ENCODE peak calls at places on chromosomes 4 and X, in five cellular contexts. One of them, this sample, is unnamed.
A peak's percentile ranks its signal among the peaks of the same experiment; 100 is the strongest.

GRCh38 chr4:2046031-2046961 is 12.8 kb upstream of the NAT8L start:
- DNase-seq in Peyer's patch: no peak
- DNase-seq in ovary: no peak
- DNase-seq in GM23248: no peak
- DNase-seq in psoas muscle: no peak
- DNase-seq in this sample: no peak

GRCh38 chrX:119041175-119041574 is 31.6 kb upstream of the CT47C1 start:
- DNase-seq in Peyer's patch: peak; percentile 51
- DNase-seq in psoas muscle: peak; percentile 49
- DNase-seq in GM23248: peak; percentile 83
- DNase-seq in ovary: peak; percentile 72
- DNase-seq in this sample: no peak

GRCh38 chrX:115367455-115367854 is 77.9 kb downstream of the LUZP4 start:
- DNase-seq in GM23248: peak; percentile 81
- DNase-seq in Peyer's patch: no peak
- DNase-seq in ovary: no peak
- DNase-seq in psoas muscle: no peak
- DNase-seq in this sample: no peak

GRCh38 chr4:152304220-152304619 is 231.7 kb downstream of the FBXW7 start:
- DNase-seq in ovary: no peak
- DNase-seq in psoas muscle: no peak
- DNase-seq in GM23248: peak; percentile 57
- DNase-seq in Peyer's patch: no peak
- DNase-seq in this sample: no peak

GRCh38 chr4:70583952-70584834 is 7.9 kb upstream of the AMBN start:
- DNase-seq in psoas muscle: no peak
- DNase-seq in GM23248: no peak
- DNase-seq in Peyer's patch: no peak
- DNase-seq in ovary: no peak
- DNase-seq in this sample: no peak

GRCh38 chr4:102599455-102599854 is 98.3 kb downstream of the NFKB1 start:
- DNase-seq in ovary: no peak
- DNase-seq in GM23248: no peak
- DNase-seq in psoas muscle: no peak
- DNase-seq in Peyer's patch: no peak
- DNase-seq in this sample: no peak

GRCh38 chrX:4978613-4979012 is 1250.1 kb downstream of the NLGN4X start:
- DNase-seq in psoas muscle: no peak
- DNase-seq in GM23248: no peak
- DNase-seq in Peyer's patch: no peak
- DNase-seq in ovary: no peak
- DNase-seq in this sample: no peak

GRCh38 chr4:5752803-5753184 is 41.8 kb downstream of the EVC start:
- DNase-seq in ovary: no peak
- DNase-seq in psoas muscle: no peak
- DNase-seq in Peyer's patch: no peak
- DNase-seq in GM23248: no peak
- DNase-seq in this sample: no peak

GRCh38 chrX:120660638-120661037 is 30.8 kb upstream of the C1GALT1C1 start:
- DNase-seq in Peyer's patch: no peak
- DNase-seq in ovary: no peak
- DNase-seq in psoas muscle: no peak
- DNase-seq in GM23248: peak; percentile 70
- DNase-seq in this sample: no peak

GRCh38 chr4:80484707-80485106 is 149.2 kb downstream of the CFAP299 start:
- DNase-seq in GM23248: peak; percentile 22
- DNase-seq in ovary: no peak
- DNase-seq in Peyer's patch: no peak
- DNase-seq in psoas muscle: no peak
- DNase-seq in this sample: no peak
- H3K36me3 ChIP-seq in GM23248: no peaks in the 10 kb centered on the region
- H3K36me3 ChIP-seq in ovary: no peaks in the 10 kb centered on the region
- H3K36me3 ChIP-seq in Peyer's patch: no peaks in the 10 kb centered on the region
- H3K36me3 ChIP-seq in psoas muscle: no peaks in the 10 kb centered on the region
- H3K36me3 ChIP-seq in this sample: no peaks in the 10 kb centered on the region

DNA sequence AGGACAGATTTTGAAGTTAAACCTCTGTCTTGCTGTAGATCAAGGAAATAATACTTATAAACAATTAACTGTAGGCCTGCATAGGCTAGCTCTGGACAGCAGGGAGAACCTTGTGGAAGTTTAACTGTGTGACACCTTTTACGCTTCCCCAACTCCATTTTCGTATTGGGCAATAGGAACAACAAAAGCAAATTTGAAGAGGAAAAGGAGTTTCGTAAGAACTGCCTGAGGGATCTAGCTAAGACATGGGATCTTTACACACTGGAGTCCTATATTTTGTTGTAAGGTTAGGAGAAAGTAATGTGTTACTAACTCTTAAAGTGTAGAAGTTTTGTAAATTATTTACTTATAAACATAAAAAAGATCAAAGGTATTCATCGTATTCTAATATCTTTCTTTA is 324.9 kb upstream of the CASK start:
- DNase-seq in psoas muscle: no peak
- DNase-seq in Peyer's patch: no peak
- DNase-seq in GM23248: no peak
- DNase-seq in ovary: no peak
- DNase-seq in this sample: no peak
- H3K27ac ChIP-seq in psoas muscle: no peak overlapping the region
- H3K27ac ChIP-seq in Peyer's patch: no peak overlapping the region
- H3K27ac ChIP-seq in GM23248: no peak overlapping the region
- H3K27ac ChIP-seq in ovary: no peak overlapping the region
- H3K27ac ChIP-seq in this sample: no peak overlapping the region

GRCh38 chr4:104826171-104826570 is 320.5 kb upstream of the TET2 start:
- DNase-seq in ovary: no peak
- DNase-seq in Peyer's patch: no peak
- DNase-seq in GM23248: no peak
- DNase-seq in psoas muscle: no peak
- DNase-seq in this sample: no peak
- H3K4me3 ChIP-seq in ovary: no peak overlapping the region
- H3K4me3 ChIP-seq in Peyer's patch: no peak overlapping the region
- H3K4me3 ChIP-seq in GM23248: no peak overlapping the region
- H3K4me3 ChIP-seq in psoas muscle: no peak overlapping the region
- H3K4me3 ChIP-seq in this sample: no peak overlapping the region

DNA sequence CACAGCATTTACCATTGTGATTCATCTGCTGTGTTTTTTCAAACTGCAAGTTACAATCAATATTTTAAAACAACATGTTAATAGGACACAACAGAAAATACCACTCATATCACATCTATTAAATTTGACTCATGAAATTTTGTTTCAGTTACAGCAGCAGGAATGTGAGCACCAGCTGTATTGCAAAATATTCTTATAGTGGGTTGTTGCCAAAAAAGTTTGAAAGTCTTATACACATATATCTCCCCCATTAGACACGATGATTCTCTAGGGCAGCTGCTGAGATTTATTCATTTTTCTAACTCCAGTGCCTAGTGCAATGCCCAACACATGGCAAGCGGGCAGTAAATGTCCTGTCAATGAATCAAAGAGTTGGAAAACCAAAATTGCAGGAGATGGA is 26.6 kb upstream of the NKX3-2 start:
- DNase-seq in Peyer's patch: no peak
- DNase-seq in psoas muscle: no peak
- DNase-seq in GM23248: no peak
- DNase-seq in ovary: no peak
- DNase-seq in this sample: no peak
- H3K36me3 ChIP-seq in Peyer's patch: no peaks in the 10 kb centered on the region
- H3K36me3 ChIP-seq in psoas muscle: peaks cover 94% of the 10 kb centered on the region
- H3K36me3 ChIP-seq in GM23248: peaks cover 35% of the 10 kb centered on the region
- H3K36me3 ChIP-seq in ovary: no peaks in the 10 kb centered on the region
- H3K36me3 ChIP-seq in this sample: peaks cover 31% of the 10 kb centered on the region

DNA sequence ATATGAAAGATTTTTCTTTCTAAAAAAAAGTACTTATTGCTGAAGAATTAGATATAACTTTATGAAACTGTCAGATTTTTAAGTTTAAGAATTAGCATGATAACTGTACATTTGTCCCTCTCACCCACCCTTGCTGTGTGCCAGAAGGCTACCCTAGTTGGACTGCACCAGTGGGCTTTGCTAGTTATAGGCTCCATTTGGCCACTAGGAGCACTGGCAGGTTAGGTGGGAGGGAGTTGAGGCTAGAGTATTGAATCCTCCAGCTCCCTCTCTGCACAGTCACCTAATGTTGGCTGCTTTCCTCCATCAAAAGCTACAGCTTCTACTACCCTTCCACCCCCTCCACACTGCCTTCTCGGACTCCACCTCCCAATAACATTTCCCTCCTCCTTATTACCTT is 84.2 kb downstream of the TASL start:
- DNase-seq in Peyer's patch: no peak
- DNase-seq in ovary: no peak
- DNase-seq in psoas muscle: no peak
- DNase-seq in GM23248: no peak
- DNase-seq in this sample: no peak
- H3K27ac ChIP-seq in Peyer's patch: no peak overlapping the region
- H3K27ac ChIP-seq in ovary: no peak overlapping the region
- H3K27ac ChIP-seq in psoas muscle: no peak overlapping the region
- H3K27ac ChIP-seq in GM23248: no peak overlapping the region
- H3K27ac ChIP-seq in this sample: no peak overlapping the region

GRCh38 chrX:46327229-46328081 is 217.8 kb downstream of the ZNF674 start:
- DNase-seq in ovary: no peak
- DNase-seq in Peyer's patch: peak; percentile 56
- DNase-seq in GM23248: peak; percentile 55
- DNase-seq in psoas muscle: no peak
- DNase-seq in this sample: no peak
- H3K4me3 ChIP-seq in ovary: no peak overlapping the region
- H3K4me3 ChIP-seq in Peyer's patch: peak overlapping the region; percentile 14
- H3K4me3 ChIP-seq in GM23248: no peak overlapping the region
- H3K4me3 ChIP-seq in psoas muscle: no peak overlapping the region
- H3K4me3 ChIP-seq in this sample: no peak overlapping the region

GRCh38 chr4:153514001-153514526 is 47.9 kb downstream of the TMEM131L start:
- DNase-seq in GM23248: peak; percentile 89
- DNase-seq in Peyer's patch: no peak
- DNase-seq in psoas muscle: no peak
- DNase-seq in ovary: no peak
- DNase-seq in this sample: no peak
- H3K36me3 ChIP-seq in GM23248: no peaks in the 10 kb centered on the region
- H3K36me3 ChIP-seq in Peyer's patch: no peaks in the 10 kb centered on the region
- H3K36me3 ChIP-seq in psoas muscle: no peaks in the 10 kb centered on the region
- H3K36me3 ChIP-seq in ovary: no peaks in the 10 kb centered on the region
- H3K36me3 ChIP-seq in this sample: peaks cover 16% of the 10 kb centered on the region

This sample was measured in Karpas-422.